ENCODE peak calls at places on chromosome 17, in four cellular contexts. D is cardiac muscle cell, I is endothelial cell, V is ACHN. H is an unnamed sample.

GRCh38 chr17:28033972-28034714 is 8.3 kb upstream of the NLK start:
- DNase-seq in D (peak), I (no peak), V (peak), H (no peak)

GRCh38 chr17:4362141-4362540 is 4.3 kb downstream of the UBE2G1 start:
- DNase-seq in D (peak), I (no peak), V (no peak), H (no peak)

GRCh38 chr17:17128476-17129075 is 77.6 kb downstream of the PLD6 start:
- DNase-seq in D (no peak), I (no peak), V (no peak), H (no peak)

GRCh38 chr17:62064791-62065563 is at the start of gene MED13:
- DNase-seq in D (peak), I (peak), V (peak), H (peak)

GRCh38 chr17:3951420-3951819 is 12.8 kb downstream of the ATP2A3 start:
- DNase-seq in D (no peak), I (no peak), V (no peak), H (no peak)

GRCh38 chr17:28908640-28909098 is 5.8 kb upstream of the DHRS13 start:
- DNase-seq in D (peak), I (no peak), V (no peak), H (no peak)

GRCh38 chr17:10370209-10370608 is 2.6 kb downstream of the MYH13 start:
- DNase-seq in D (no peak), I (no peak), V (no peak), H (no peak)

GRCh38 chr17:65156185-65156834 is 19.1 kb downstream of the RGS9 start:
- DNase-seq in D (no peak), I (no peak), V (no peak), H (no peak)

GRCh38 chr17:50144845-50145531 is 5.5 kb downstream of the PPP1R9B start:
- DNase-seq in D (no peak), I (no peak), V (no peak), H (no peak)

GRCh38 chr17:47188266-47188665 is 829 bp downstream of the CDC27 start:
- DNase-seq in D (peak), I (no peak), V (peak), H (peak)

GRCh38 chr17:66444001-66444400 is 141.6 kb downstream of the PRKCA start:
- DNase-seq in D (no peak), I (no peak), V (no peak), H (no peak)

GRCh38 chr17:1160591-1161041 is 19.2 kb downstream of the ABR start:
- DNase-seq in D (no peak), I (no peak), V (peak), H (no peak)

GRCh38 chr17:83093506-83093905 is 14.1 kb downstream of the METRNL start:
- DNase-seq in D (no peak), I (no peak), V (no peak), H (no peak)

GRCh38 chr17:46874906-46875305 is 23.5 kb downstream of the WNT9B start:
- DNase-seq in D (no peak), I (no peak), V (no peak), H (no peak)

GRCh38 chr17:75827291-75828050 is 16.7 kb downstream of the UNC13D start:
- DNase-seq in D (peak), I (peak), V (peak), H (peak)

GRCh38 chr17:58153046-58153445 is 4.9 kb downstream of the OR4D1 start:
- DNase-seq in D (no peak), I (no peak), V (no peak), H (no peak)

GRCh38 chr17:32111141-32111771 is 31.0 kb upstream of the RHOT1 start:
- DNase-seq in D (peak), I (peak), V (peak), H (peak)

GRCh38 chr17:48055531-48056245 is 7.5 kb downstream of the NFE2L1 start:
- DNase-seq in D (peak), I (no peak), V (peak), H (peak)

GRCh38 chr17:15343749-15344148 is 2.4 kb upstream of the TEKT3 start:
- DNase-seq in D (peak), I (no peak), V (no peak), H (no peak)

GRCh38 chr17:1834378-1835149 is 4.8 kb downstream of the RPA1 start:
- DNase-seq in D (no peak), I (no peak), V (no peak), H (no peak)

GRCh38 chr17:57357392-57357784 is 101.1 kb downstream of the MSI2 start:
- DNase-seq in D (no peak), I (no peak), V (peak), H (no peak)

GRCh38 chr17:28657756-28658155 is 4.0 kb downstream of the SDF2 start:
- DNase-seq in D (no peak), I (no peak), V (no peak), H (no peak)